ENCODE peak calls at places on chromosomes 2 and 18, in four cellular contexts. B is HL-60; N is foreskin fibroblast; R is activated CD8-positive, alpha-beta T cell treated with anti-CD3 and anti-CD28 coated beads for 36 hours. Q is an unnamed sample.

GRCh38 chr18:49845629-49846252 is 32.4 kb upstream of the ACAA2 start:
- DNase-seq in R (no peak), B (no peak), N (peak; percentile 36), Q (no peak)

GRCh38 chr2:24886640-24887324 is 33.3 kb downstream of the ADCY3 start:
- DNase-seq in R (peak; percentile 4), N (peak; percentile 52), B (no peak), Q (no peak)

GRCh38 chr18:49072940-49073339 is 122.2 kb upstream of the SMAD7 start:
- DNase-seq in N (no peak), B (no peak), R (no peak), Q (no peak)

GRCh38 chr2:74917702-74918619 is 40.5 kb upstream of the POLE4 start:
- DNase-seq in B (no peak), R (no peak), N (peak; percentile 90), Q (no peak)

GRCh38 chr18:3305354-3305762 is 43.4 kb downstream of the MYL12B start:
- DNase-seq in N (peak; percentile 94), R (peak; percentile 71), B (no peak), Q (no peak)

GRCh38 chr2:158967731-158968395 is 577 bp upstream of the TANC1 start:
- DNase-seq in N (peak; percentile 86), R (no peak), B (no peak), Q (no peak)

GRCh38 chr2:4556136-4556535 is 852.8 kb downstream of the DCDC2C start:
- DNase-seq in B (no peak), N (no peak), R (no peak), Q (no peak)

GRCh38 chr2:207490441-207490840 is 39.3 kb upstream of the CREB1 start:
- DNase-seq in B (no peak), R (no peak), N (peak; percentile 54), Q (no peak)

GRCh38 chr2:80007722-80008503 is 296.6 kb downstream of the LRRTM1 start:
- DNase-seq in B (no peak), R (no peak), N (no peak), Q (no peak)

GRCh38 chr2:21317131-21317530 is 193.4 kb downstream of the TDRD15 start:
- DNase-seq in B (no peak), R (peak; percentile 58), N (no peak), Q (peak; percentile 45)

GRCh38 chr18:56282234-56283104 is 355.9 kb downstream of the TXNL1 start:
- DNase-seq in N (no peak), B (no peak), R (no peak), Q (no peak)

GRCh38 chr2:203327582-203327917 is 644 bp upstream of the ABI2 start:
- DNase-seq in N (no peak), R (peak; percentile 16), B (no peak), Q (no peak)

GRCh38 chr2:70385966-70386595 is 84.2 kb upstream of the FAM136A start:
- DNase-seq in N (no peak), R (no peak), B (no peak), Q (no peak)

GRCh38 chr2:42812899-42813479 is 20.6 kb upstream of the HAAO start:
- DNase-seq in R (no peak), N (peak; percentile 59), B (no peak), Q (no peak)

GRCh38 chr2:152098033-152098797 is 629 bp downstream of the CACNB4 start:
- DNase-seq in B (no peak), N (peak; percentile 61), R (peak; percentile 10), Q (peak; percentile 58)

GRCh38 chr2:172817411-172817810 is 81.8 kb downstream of the RAPGEF4 start:
- DNase-seq in N (peak; percentile 62), B (no peak), R (no peak), Q (no peak)

GRCh38 chr2:150567771-150568278 is 80.4 kb upstream of the RND3 start:
- DNase-seq in R (no peak), N (peak; percentile 85), B (no peak), Q (no peak)

GRCh38 chr18:50982802-50983179 is 15.0 kb downstream of the ELAC1 start:
- DNase-seq in N (peak; percentile 56), B (no peak), R (no peak), Q (no peak)

GRCh38 chr2:237932731-237933131 is 34.1 kb upstream of the UBE2F start:
- DNase-seq in R (no peak), N (peak; percentile 83), B (no peak), Q (no peak)

GRCh38 chr2:12177052-12177994 is 430.9 kb downstream of the LPIN1 start:
- DNase-seq in N (peak; percentile 85), B (no peak), R (peak; percentile 68), Q (peak; percentile 27)

GRCh38 chr2:12176621-12177020 is 430.2 kb downstream of the LPIN1 start:
- DNase-seq in B (no peak), R (no peak), N (no peak), Q (no peak)

GRCh38 chr2:12175323-12175722 is 428.9 kb downstream of the LPIN1 start:
- DNase-seq in B (no peak), N (no peak), R (no peak), Q (no peak)

GRCh38 chr2:12173271-12173942 is 427.0 kb downstream of the LPIN1 start:
- DNase-seq in B (no peak), R (no peak), N (peak; percentile 62), Q (no peak)

DNA sequence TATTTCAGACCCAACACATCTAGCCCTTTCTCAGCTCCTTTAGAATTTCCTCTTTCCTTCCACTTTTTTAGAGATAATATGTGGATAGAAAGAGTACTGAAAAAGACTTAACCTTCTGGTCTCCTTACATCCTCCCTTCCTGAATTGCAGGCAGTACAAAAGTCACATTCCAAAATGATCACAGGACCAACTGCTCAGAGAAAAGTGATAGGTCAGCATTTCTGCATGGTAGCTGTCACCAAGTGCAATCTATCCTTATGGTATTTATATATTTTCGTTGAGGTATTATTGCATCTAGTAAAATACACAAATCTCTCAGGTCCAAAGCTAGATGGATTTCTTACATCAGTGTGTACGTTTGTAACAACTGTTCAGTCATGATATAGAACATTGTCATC is 427.5 kb downstream of the LPIN1 start:
- DNase-seq in R (no peak), N (peak; percentile 35), B (no peak), Q (no peak)
- TF ChIP-seq CTCF in R (no peak), N (no peak), B (no peak), Q (no peak)

GRCh38 chr2:175183674-175184073 is 2.2 kb upstream of the ATP5MC3 start:
- DNase-seq in N (no peak), B (no peak), R (no peak), Q (no peak)

GRCh38 chr2:175181877-175182308 is 383 bp upstream of the ATP5MC3 start:
- DNase-seq in R (no peak), B (no peak), N (no peak), Q (no peak)

DNA sequence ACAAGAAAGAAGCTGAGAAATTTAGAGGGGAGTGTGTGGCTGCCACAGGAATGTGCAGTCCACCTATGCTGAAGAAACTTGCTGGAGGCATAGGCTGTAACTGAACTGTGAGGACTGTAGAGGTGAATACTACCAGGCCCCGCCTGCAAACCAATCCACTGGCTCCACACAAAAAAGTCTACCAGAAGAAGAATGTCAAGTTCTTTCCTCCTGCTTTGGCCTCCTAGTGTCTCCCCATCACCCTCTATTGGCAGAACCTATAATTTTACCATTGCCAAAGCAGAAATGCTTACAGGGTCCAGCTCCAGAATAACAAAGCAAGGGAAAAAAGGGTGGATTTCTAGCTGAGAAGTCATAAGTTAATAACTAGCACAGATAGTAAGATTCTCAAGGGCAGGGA is 5.9 kb upstream of the ATP5MC3 start:
- DNase-seq in B (no peak), N (peak; percentile 20), R (peak; percentile 30), Q (no peak)
- TF ChIP-seq CTCF in B (peak; percentile 3), N (peak; percentile 36), R (no peak), Q (peak; percentile 44)

DNA sequence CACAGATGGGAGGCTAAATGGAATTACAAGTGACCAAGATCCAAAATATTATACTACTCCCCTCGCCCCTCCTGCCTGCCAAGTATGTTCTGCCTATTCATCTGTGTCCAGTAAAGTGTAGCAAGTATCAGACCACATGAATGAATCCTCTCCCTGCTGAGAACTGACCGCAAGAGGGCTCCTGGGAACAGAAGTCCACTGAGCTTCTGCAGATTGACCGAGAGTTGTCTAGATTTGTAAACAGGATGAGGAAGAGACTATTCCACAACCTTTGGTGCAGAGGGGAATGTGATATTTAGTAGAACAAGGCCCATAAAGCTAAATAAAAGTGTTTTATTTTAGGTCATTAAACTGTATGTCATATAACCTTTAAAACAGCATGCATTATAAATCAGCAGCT is 376.9 kb downstream of the DCC start:
- DNase-seq in R (no peak), N (peak; percentile 6), B (no peak), Q (no peak)
- TF ChIP-seq CTCF in R (no peak), N (no peak), B (no peak), Q (peak; percentile 3)

GRCh38 chr18:686339-687111 is 25.9 kb downstream of the ENOSF1 start:
- DNase-seq in N (peak; percentile 14), B (no peak), R (no peak), Q (no peak)
- TF ChIP-seq CTCF in N (no peak), B (no peak), R (no peak), Q (no peak)

GRCh38 chr2:45067859-45068642 is 58.8 kb upstream of the SIX2 start:
- DNase-seq in R (no peak), B (no peak), N (peak; percentile 52), Q (no peak)
- TF ChIP-seq CTCF in R (no peak), B (no peak), N (peak; percentile 1), Q (no peak)

GRCh38 chr18:63057707-63058106 is 261.9 kb downstream of the BCL2 start:
- DNase-seq in R (no peak), N (no peak), B (no peak), Q (no peak)

GRCh38 chr18:63063171-63063570 is 256.4 kb downstream of the BCL2 start:
- DNase-seq in B (no peak), N (peak; percentile 44), R (no peak), Q (no peak)

GRCh38 chr18:63062246-63062645 is 257.3 kb downstream of the BCL2 start:
- DNase-seq in R (no peak), B (no peak), N (peak; percentile 11), Q (no peak)

DNA sequence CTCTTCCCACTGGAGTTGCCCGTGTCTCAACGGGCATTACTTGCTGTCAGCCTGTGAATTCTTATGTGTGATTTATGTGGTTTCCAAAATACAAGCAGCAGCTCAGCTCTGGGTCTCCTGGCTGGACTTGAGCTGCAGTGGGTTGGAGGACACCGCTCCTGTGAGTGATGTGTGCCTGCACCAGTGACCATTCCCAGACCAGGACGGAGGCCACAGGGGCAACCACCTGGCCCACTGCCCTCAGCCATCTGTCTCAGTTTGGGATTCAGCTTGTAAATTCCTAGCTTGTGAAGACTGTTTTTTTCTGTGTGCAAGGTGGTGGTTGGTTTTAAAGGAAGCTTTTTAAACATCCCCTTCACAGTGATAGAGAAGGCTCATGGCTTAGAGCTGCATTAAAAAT is 261.0 kb downstream of the BCL2 start:
- DNase-seq in N (no peak), B (no peak), R (no peak), Q (no peak)
- TF ChIP-seq CTCF in N (no peak), B (no peak), R (no peak), Q (no peak)

GRCh38 chr2:113390133-113390849 is 47.2 kb upstream of the ZNG1B start:
- DNase-seq in B (peak; percentile 94), R (peak; percentile 66), N (peak; percentile 84), Q (peak; percentile 69)
- TF ChIP-seq CTCF in B (peak; percentile 63), R (peak; percentile 96), N (peak; percentile 77), Q (peak; percentile 96)

Q was measured in GM10248.